ENCODE peak calls at places on chromosomes 6 and 20, in ten cellular contexts. Y is body of pancreas, E is MM.1S, G is PC-9, K is mucosa of descending colon, F is ovary, T is transverse colon, O is NB4, A is progenitor cell of endocrine pancreas, N is brain microvascular endothelial cell. M is an unnamed sample.

GRCh38 chr6:166757226-166758135 is 130.4 kb upstream of the RPS6KA2 start:
- DNase-seq in G (no peak), O (no peak), K (no peak), Y (no peak), N (peak), T (no peak), F (peak), A (no peak), E (no peak), M (no peak)

GRCh38 chr6:160766657-160767018 is 64.6 kb downstream of the PLG start:
- DNase-seq in F (no peak), O (no peak), T (no peak), K (no peak), G (no peak), E (no peak), Y (no peak), A (no peak), N (no peak), M (no peak)

GRCh38 chr6:82687855-82688254 is 324.2 kb downstream of the TPBG start:
- DNase-seq in T (no peak), F (no peak), E (no peak), G (no peak), O (no peak), N (no peak), A (no peak), Y (no peak), K (no peak), M (no peak)

GRCh38 chr6:56802570-56802969 is 152.3 kb upstream of the BEND6 start:
- DNase-seq in O (no peak), K (no peak), A (no peak), F (no peak), N (peak), E (no peak), T (no peak), G (peak), Y (no peak), M (no peak)

GRCh38 chr6:5764401-5764955 is 242.2 kb downstream of the NRN1 start:
- DNase-seq in F (no peak), O (no peak), G (no peak), T (no peak), E (no peak), Y (no peak), A (no peak), K (no peak), N (peak), M (peak)

GRCh38 chr20:34309691-34310090 is 6.5 kb upstream of the AHCY start:
- DNase-seq in E (no peak), N (no peak), O (no peak), F (no peak), Y (no peak), T (no peak), A (no peak), G (no peak), K (no peak), M (no peak)

GRCh38 chr20:34842143-34842542 is 16.7 kb upstream of the NCOA6 start:
- DNase-seq in K (no peak), A (no peak), G (no peak), Y (no peak), T (no peak), O (no peak), E (no peak), F (no peak), N (no peak), M (no peak)

GRCh38 chr6:101847690-101848089 is 454.2 kb downstream of the GRIK2 start:
- DNase-seq in G (no peak), O (no peak), A (no peak), F (no peak), E (no peak), K (no peak), T (no peak), N (no peak), Y (no peak), M (no peak)

GRCh38 chr20:32780749-32781402 is 18.7 kb downstream of the DNMT3B start:
- DNase-seq in O (no peak), N (no peak), G (no peak), T (no peak), A (no peak), F (no peak), Y (no peak), K (no peak), E (no peak), M (no peak)

GRCh38 chr6:106512048-106512957 is 117.0 kb downstream of the RTN4IP1 start:
- DNase-seq in E (peak), O (peak), F (peak), T (peak), A (peak), G (peak), K (peak), N (no peak), Y (peak), M (peak)
- TF ChIP-seq CTCF in E (peak), O (peak), F (no peak), T (peak), A (peak), G (no peak), K (peak), N (peak), Y (no peak), M (peak)

GRCh38 chr6:142693446-142693845 is 251.5 kb downstream of the HIVEP2 start:
- DNase-seq in T (no peak), A (no peak), Y (no peak), F (no peak), G (no peak), O (no peak), N (peak), K (no peak), E (no peak), M (no peak)
- TF ChIP-seq CTCF in T (no peak), A (no peak), Y (no peak), F (no peak), G (no peak), O (no peak), N (peak), K (no peak), E (no peak), M (no peak)

GRCh38 chr6:29792123-29793035 is 35.2 kb upstream of the HLA-G start:
- DNase-seq in G (peak), Y (peak), A (no peak), N (no peak), T (peak), O (no peak), E (peak), F (peak), K (peak), M (peak)
- TF ChIP-seq CTCF in G (peak), Y (no peak), A (peak), N (peak), T (peak), O (no peak), E (no peak), F (peak), K (no peak), M (peak)

GRCh38 chr6:104326173-104327001 is 533.3 kb downstream of the HACE1 start:
- DNase-seq in K (no peak), A (no peak), F (no peak), N (peak), Y (no peak), G (peak), O (peak), E (no peak), T (no peak), M (peak)

GRCh38 chr6:104322849-104323248 is 536.9 kb downstream of the HACE1 start:
- DNase-seq in G (no peak), K (no peak), O (peak), N (no peak), F (no peak), Y (no peak), T (no peak), E (no peak), A (no peak), M (no peak)

GRCh38 chr6:104321301-104321700 is 538.4 kb downstream of the HACE1 start:
- DNase-seq in Y (no peak), G (no peak), A (no peak), F (no peak), K (no peak), E (no peak), O (no peak), T (no peak), N (no peak), M (no peak)

GRCh38 chr6:104324305-104324704 is 535.4 kb downstream of the HACE1 start:
- DNase-seq in T (no peak), G (no peak), E (no peak), A (no peak), O (no peak), Y (no peak), F (no peak), N (no peak), K (no peak), M (no peak)

DNA sequence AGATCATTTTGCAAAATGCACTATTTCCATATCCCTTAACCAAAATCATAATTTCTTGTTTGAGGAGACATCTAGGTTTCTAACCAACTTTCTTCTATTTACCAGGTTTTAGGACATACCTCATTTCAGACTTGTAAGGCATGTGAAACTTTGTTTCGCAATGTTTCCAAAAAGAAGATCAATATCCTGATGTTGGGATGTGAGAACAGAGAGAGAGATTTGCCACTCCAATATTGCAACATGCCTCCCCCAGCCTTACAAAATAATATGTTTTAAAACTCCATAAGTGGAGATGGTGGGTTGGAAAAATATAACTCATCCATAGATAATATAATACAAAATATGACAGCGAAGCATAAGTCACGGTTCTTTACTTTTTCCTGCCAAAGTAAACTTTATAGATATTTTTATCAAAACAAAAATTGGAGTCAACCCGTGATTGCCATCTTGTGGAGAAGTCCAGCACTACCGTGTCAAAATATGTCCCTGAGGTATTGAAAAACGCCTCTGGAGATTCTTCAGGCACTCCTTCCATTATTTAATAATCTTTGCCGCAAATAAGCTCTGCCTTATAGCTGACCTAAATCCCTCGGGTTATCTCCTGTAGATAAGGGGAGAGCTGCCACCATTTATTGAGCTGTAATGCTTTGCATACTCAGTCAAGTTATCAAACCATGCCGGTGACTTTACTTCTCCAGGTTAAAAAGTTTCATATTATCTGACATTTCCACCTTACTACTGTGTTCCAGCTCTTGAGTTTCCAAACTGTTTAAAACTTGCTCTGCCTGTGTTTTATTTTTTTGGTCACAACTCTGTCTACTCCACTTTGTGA is 534.2 kb downstream of the HACE1 start:
- DNase-seq in T (no peak), N (peak), E (peak), A (no peak), F (no peak), Y (no peak), G (peak), K (no peak), O (peak), M (peak)
- TF ChIP-seq CTCF in T (peak), N (peak), E (peak), A (peak), F (no peak), Y (peak), G (peak), K (no peak), O (peak), M (peak)

DNA sequence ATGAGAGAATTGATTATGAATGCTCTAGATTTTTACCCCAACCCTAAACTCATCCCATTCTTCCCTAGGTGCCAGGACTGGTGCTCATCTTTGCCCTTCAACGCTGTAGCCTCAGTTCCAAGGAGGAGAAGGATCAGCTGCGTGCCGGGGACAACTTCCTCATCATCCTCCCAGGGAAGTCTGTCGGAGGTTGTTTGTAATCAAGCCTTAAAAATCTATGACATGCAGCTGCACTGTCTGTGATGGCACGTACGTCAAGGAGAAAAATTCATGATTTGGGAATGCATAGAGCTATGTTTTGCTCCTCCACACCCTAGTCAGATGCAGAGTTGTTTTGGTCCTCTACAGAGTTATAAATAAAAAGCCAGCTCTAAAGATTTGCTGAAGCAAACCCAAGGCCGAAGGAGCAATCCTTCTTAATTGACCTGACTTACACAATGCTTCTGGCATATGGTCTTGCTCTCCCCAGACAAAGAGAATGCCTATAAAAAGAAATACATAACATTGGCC is 244.2 kb downstream of the HIVEP2 start:
- DNase-seq in N (no peak), K (no peak), F (no peak), E (no peak), T (no peak), Y (no peak), O (no peak), G (no peak), A (no peak), M (no peak)
- TF ChIP-seq CTCF in N (no peak), K (no peak), F (no peak), E (no peak), T (no peak), Y (no peak), O (no peak), G (no peak), A (no peak), M (no peak)

GRCh38 chr6:36244641-36245280 is 25.1 kb upstream of the PNPLA1 start:
- DNase-seq in E (no peak), K (no peak), N (no peak), F (no peak), T (no peak), G (no peak), O (no peak), Y (no peak), A (peak), M (no peak)

GRCh38 chr6:36243562-36244212 is 26.2 kb upstream of the PNPLA1 start:
- DNase-seq in T (no peak), F (no peak), A (no peak), K (no peak), Y (no peak), E (no peak), N (no peak), O (no peak), G (no peak), M (no peak)

GRCh38 chr6:36247691-36248090 is 22.2 kb upstream of the PNPLA1 start:
- DNase-seq in E (no peak), G (no peak), K (no peak), A (no peak), T (no peak), O (no peak), N (peak), F (no peak), Y (no peak), M (no peak)

GRCh38 chr6:36246511-36247268 is 23.2 kb upstream of the PNPLA1 start:
- DNase-seq in N (no peak), Y (no peak), A (no peak), G (no peak), K (no peak), E (no peak), F (no peak), T (no peak), O (peak), M (no peak)

GRCh38 chr6:36245572-36246031 is 24.3 kb upstream of the PNPLA1 start:
- DNase-seq in G (no peak), K (peak), Y (peak), N (no peak), A (no peak), T (peak), F (no peak), E (no peak), O (no peak), M (no peak)
- TF ChIP-seq CTCF in G (no peak), K (no peak), Y (no peak), N (no peak), A (no peak), T (peak), F (no peak), E (no peak), O (no peak), M (peak)

GRCh38 chr6:30612213-30612612 is 4.8 kb downstream of the PPP1R10 start:
- DNase-seq in G (no peak), Y (no peak), T (no peak), E (no peak), O (peak), F (no peak), N (no peak), K (no peak), A (no peak), M (no peak)
- TF ChIP-seq CTCF in G (no peak), Y (no peak), T (peak), E (peak), O (peak), F (peak), N (peak), K (no peak), A (peak), M (no peak)

M was measured in GM10248.